ENCODE peak calls at places on chromosomes 5 and 9, in five cellular contexts. O is HTR-8/SVneo, S is Kasumi-1, D is A549, W is memory B cell. P is an unnamed sample.

GRCh38 chr5:173925449-173926071 is 37.4 kb downstream of the CPEB4 start:
- DNase-seq in S (peak; percentile 53), W (peak; percentile 44), O (peak; percentile 41), D (peak; percentile 25), P (peak; percentile 78)

GRCh38 chr9:112887377-112887776 is 3.3 kb downstream of the SLC46A2 start:
- DNase-seq in S (peak; percentile 27), W (no peak), D (no peak), O (no peak), P (peak; percentile 31)

GRCh38 chr9:70420267-70421019 is 6.0 kb upstream of the KLF9 start:
- DNase-seq in S (peak; percentile 75), D (peak; percentile 59), W (no peak), O (peak; percentile 81), P (no peak)

GRCh38 chr9:135611875-135612209 is 27.5 kb downstream of the GLT6D1 start:
- DNase-seq in S (no peak), O (no peak), W (no peak), D (no peak), P (no peak)

GRCh38 chr9:112535811-112536210 is 49.2 kb downstream of the KIAA1958 start:
- DNase-seq in D (no peak), S (no peak), W (no peak), O (peak; percentile 37), P (no peak)

GRCh38 chr9:131290767-131291370 is 1.3 kb downstream of the PLPP7 start:
- DNase-seq in O (no peak), W (no peak), D (no peak), S (no peak), P (no peak)

GRCh38 chr9:33778700-33779351 is 16.5 kb upstream of the PRSS3 start:
- DNase-seq in S (peak; percentile 71), D (peak; percentile 67), W (peak; percentile 51), O (peak; percentile 34), P (peak; percentile 85)

GRCh38 chr9:114371986-114372917 is 15.5 kb downstream of the AKNA start:
- DNase-seq in D (no peak), O (no peak), S (peak; percentile 93), W (no peak), P (peak; percentile 80)

GRCh38 chr5:139660916-139661814 is 13.0 kb downstream of the CXXC5 start:
- DNase-seq in O (peak; percentile 88), S (peak; percentile 75), D (no peak), W (no peak), P (no peak)

GRCh38 chr9:8895498-8896224 is 1096.1 kb upstream of the DMAC1 start:
- DNase-seq in W (no peak), D (peak; percentile 5), S (peak; percentile 30), O (no peak), P (peak; percentile 61)

GRCh38 chr5:112419596-112420110 is 576 bp upstream of the EPB41L4A start:
- DNase-seq in O (peak; percentile 36), S (peak; percentile 7), W (no peak), D (peak; percentile 38), P (no peak)

GRCh38 chr5:109989994-109990722 is 300.4 kb downstream of the MAN2A1 start:
- DNase-seq in D (no peak), O (no peak), S (no peak), W (no peak), P (no peak)

GRCh38 chr5:150266807-150267408 is 22.7 kb downstream of the CAMK2A start:
- DNase-seq in W (no peak), O (no peak), D (no peak), S (no peak), P (no peak)

GRCh38 chr9:14531424-14532269 is 161.6 kb downstream of the ZDHHC21 start:
- DNase-seq in W (no peak), O (no peak), D (no peak), S (no peak), P (no peak)

GRCh38 chr5:132103380-132103951 is 29.9 kb downstream of the CSF2 start:
- DNase-seq in W (peak; percentile 47), S (peak; percentile 90), O (peak; percentile 80), D (peak; percentile 58), P (peak; percentile 80)

GRCh38 chr9:16003785-16004184 is 450.9 kb downstream of the CCDC171 start:
- DNase-seq in D (no peak), W (no peak), O (no peak), S (no peak), P (no peak)

GRCh38 chr5:59065551-59065950 is 482.7 kb downstream of the RAB3C start:
- DNase-seq in S (no peak), O (no peak), W (no peak), D (no peak), P (no peak)

GRCh38 chr9:76902395-76902794 is 3.5 kb downstream of the PRUNE2 start:
- DNase-seq in O (no peak), W (no peak), D (no peak), S (no peak), P (no peak)

GRCh38 chr9:292915-293314 is 78.2 kb downstream of the DOCK8 start:
- DNase-seq in D (no peak), W (no peak), O (no peak), S (no peak), P (no peak)

GRCh38 chr5:107864793-107865192 is 194.1 kb upstream of the EFNA5 start:
- DNase-seq in D (no peak), W (no peak), O (no peak), S (no peak), P (no peak)

GRCh38 chr5:8934455-8934854 is 611.4 kb downstream of the SEMA5A start:
- DNase-seq in S (no peak), D (no peak), O (no peak), W (no peak), P (no peak)

GRCh38 chr5:95861858-95862561 is 39.5 kb upstream of the GLRX start:
- DNase-seq in D (no peak), W (no peak), O (no peak), S (no peak), P (peak; percentile 25)

GRCh38 chr5:58497956-58498942 is 7.0 kb downstream of the GAPT start:
- DNase-seq in O (peak; percentile 6), W (no peak), S (no peak), D (peak; percentile 28), P (no peak)

GRCh38 chr9:89166871-89167270 is 11.7 kb downstream of the SHC3 start:
- DNase-seq in W (no peak), O (no peak), S (no peak), D (no peak), P (no peak)

GRCh38 chr5:135930029-135930948 is 24.5 kb downstream of the LECT2 start:
- DNase-seq in D (peak; percentile 35), O (peak; percentile 23), S (no peak), W (no peak), P (no peak)

GRCh38 chr5:137995747-137996123 is 37.1 kb downstream of the FAM13B start:
- DNase-seq in O (no peak), S (no peak), W (no peak), D (no peak), P (no peak)

GRCh38 chr5:138716456-138716924 is 36.7 kb upstream of the CTNNA1 start:
- DNase-seq in S (no peak), D (no peak), O (peak; percentile 33), W (no peak), P (no peak)

P was measured in NAMALWA.